ENCODE peak calls at places on chromosomes 11 and 22, in six cellular contexts. Q is GM23338, O is GM06990, I is tibial nerve, N is uterus, A is A549. B is an unnamed sample.

GRCh38 chr22:36151006-36151595 is 9.5 kb downstream of the APOL3 start:
- DNase-seq in O (no peak), A (no peak), I (peak), N (peak), Q (no peak), B (no peak)

GRCh38 chr11:65660038-65660437 is 2.7 kb downstream of the RELA start:
- DNase-seq in O (no peak), Q (no peak), A (no peak), N (peak), I (no peak), B (no peak)

GRCh38 chr11:70331901-70332300 is 61.4 kb downstream of the PPFIA1 start:
- DNase-seq in Q (no peak), I (no peak), N (no peak), A (no peak), O (no peak), B (no peak)

GRCh38 chr11:1953489-1954284 is 6.6 kb downstream of the MRPL23 start:
- DNase-seq in A (no peak), Q (no peak), O (no peak), N (peak), I (no peak), B (no peak)

GRCh38 chr22:17734197-17734596 is 40.1 kb downstream of the BID start:
- DNase-seq in A (no peak), Q (no peak), N (no peak), I (no peak), O (no peak), B (no peak)

GRCh38 chr11:104214517-104214916 is 50.6 kb upstream of the PDGFD start:
- DNase-seq in N (no peak), I (no peak), A (no peak), O (no peak), Q (no peak), B (no peak)

GRCh38 chr11:113505541-113506375 is 30.6 kb upstream of the DRD2 start:
- DNase-seq in O (no peak), N (no peak), A (no peak), I (peak), Q (no peak), B (peak)

GRCh38 chr11:15114501-15115475 is at the start of gene INSC:
- DNase-seq in N (no peak), O (no peak), Q (peak), I (no peak), A (no peak), B (no peak)

GRCh38 chr22:37426532-37427127 is 649 bp downstream of the ELFN2 start:
- DNase-seq in N (no peak), O (no peak), A (no peak), Q (no peak), I (no peak), B (no peak)

GRCh38 chr22:19801340-19802000 is 40.9 kb downstream of the TBX1 start:
- DNase-seq in Q (no peak), I (no peak), O (no peak), N (no peak), A (no peak), B (no peak)

GRCh38 chr11:115226556-115226955 is 277.7 kb downstream of the CADM1 start:
- DNase-seq in A (peak), O (no peak), N (no peak), Q (peak), I (no peak), B (peak)

GRCh38 chr11:69914286-69915150 is 95.3 kb upstream of the FGF3 start:
- DNase-seq in N (no peak), O (no peak), Q (no peak), I (no peak), A (no peak), B (no peak)

GRCh38 chr11:2213890-2214526 is 42.4 kb upstream of the TH start:
- DNase-seq in A (no peak), Q (no peak), I (no peak), O (no peak), N (no peak), B (no peak)

GRCh38 chr11:3180869-3181268 is 15.8 kb upstream of the OSBPL5 start:
- DNase-seq in O (no peak), N (no peak), A (no peak), I (no peak), Q (no peak), B (no peak)

GRCh38 chr11:7595016-7595869 is 78.1 kb downstream of the CYB5R2 start:
- DNase-seq in N (no peak), A (no peak), O (no peak), I (no peak), Q (peak), B (no peak)

GRCh38 chr11:118628432-118628831 is 21.0 kb downstream of the PHLDB1 start:
- DNase-seq in N (no peak), I (no peak), O (no peak), A (no peak), Q (no peak), B (no peak)

GRCh38 chr11:118003021-118003423 is 16.8 kb downstream of the IL10RA start:
- DNase-seq in A (no peak), O (no peak), Q (no peak), N (no peak), I (no peak), B (no peak)

GRCh38 chr22:44309137-44309536 is 3.6 kb downstream of the SHISAL1 start:
- DNase-seq in A (peak), O (no peak), I (peak), Q (no peak), N (peak), B (peak)

GRCh38 chr11:66889974-66890373 is 33.1 kb downstream of the LRFN4 start:
- DNase-seq in Q (no peak), I (no peak), O (no peak), N (no peak), A (no peak), B (no peak)

GRCh38 chr11:30879322-30880020 is 293.3 kb upstream of the MPPED2 start:
- DNase-seq in O (no peak), I (no peak), N (no peak), A (no peak), Q (no peak), B (no peak)

GRCh38 chr11:2694495-2694894 is 5.3 kb downstream of the KCNQ1OT1 start:
- DNase-seq in Q (no peak), O (no peak), I (no peak), A (no peak), N (peak), B (no peak)

GRCh38 chr11:33310720-33311500 is 53.7 kb downstream of the HIPK3 start:
- DNase-seq in A (no peak), N (no peak), I (no peak), Q (peak), O (no peak), B (no peak)

GRCh38 chr22:29310863-29311339 is 4.5 kb downstream of the GAS2L1 start:
- DNase-seq in O (no peak), N (peak), I (peak), Q (peak), A (peak), B (peak)

GRCh38 chr22:37088108-37088605 is 21.4 kb downstream of the TMPRSS6 start:
- DNase-seq in O (no peak), Q (no peak), I (no peak), N (no peak), A (peak), B (no peak)

GRCh38 chr11:66593303-66593635 is 284 bp downstream of the CCS start:
- DNase-seq in I (no peak), N (no peak), O (no peak), Q (peak), A (no peak), B (no peak)

GRCh38 chr11:2931771-2932738 is 2.8 kb upstream of the PHLDA2 start:
- DNase-seq in N (no peak), A (no peak), I (no peak), Q (no peak), O (peak), B (no peak)

GRCh38 chr11:75432911-75433321 is at the start of gene KLHL35:
- DNase-seq in Q (no peak), N (no peak), O (no peak), I (no peak), A (no peak), B (no peak)

GRCh38 chr22:40991298-40991697 is 40.1 kb downstream of the RBX1 start:
- DNase-seq in N (no peak), A (no peak), Q (no peak), I (no peak), O (no peak), B (no peak)

DNA sequence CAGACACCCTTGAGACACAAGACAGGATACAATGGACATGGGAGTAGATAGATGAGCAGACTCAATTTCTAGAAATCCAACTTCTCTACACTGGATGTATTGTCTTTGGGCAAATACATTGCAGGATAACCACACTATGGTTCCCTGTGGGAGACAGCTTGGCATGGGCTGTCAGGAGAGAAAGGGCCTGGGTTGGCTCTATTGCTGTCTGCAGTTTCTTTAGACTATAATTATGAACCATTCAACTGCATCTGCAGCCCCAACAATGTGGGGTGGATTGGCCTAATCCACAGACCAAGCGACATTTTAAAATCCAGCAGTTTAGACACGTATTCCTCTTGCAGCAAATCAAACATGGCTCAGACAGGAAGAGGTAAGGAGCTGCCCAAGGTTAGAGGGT is 60.3 kb downstream of the ETS1 start:
- DNase-seq in Q (no peak), A (no peak), I (no peak), N (no peak), O (no peak), B (no peak)
- H3K4me3 ChIP-seq in Q (no peak), A (no peak), I (no peak), N (no peak), O (no peak), B (no peak)

DNA sequence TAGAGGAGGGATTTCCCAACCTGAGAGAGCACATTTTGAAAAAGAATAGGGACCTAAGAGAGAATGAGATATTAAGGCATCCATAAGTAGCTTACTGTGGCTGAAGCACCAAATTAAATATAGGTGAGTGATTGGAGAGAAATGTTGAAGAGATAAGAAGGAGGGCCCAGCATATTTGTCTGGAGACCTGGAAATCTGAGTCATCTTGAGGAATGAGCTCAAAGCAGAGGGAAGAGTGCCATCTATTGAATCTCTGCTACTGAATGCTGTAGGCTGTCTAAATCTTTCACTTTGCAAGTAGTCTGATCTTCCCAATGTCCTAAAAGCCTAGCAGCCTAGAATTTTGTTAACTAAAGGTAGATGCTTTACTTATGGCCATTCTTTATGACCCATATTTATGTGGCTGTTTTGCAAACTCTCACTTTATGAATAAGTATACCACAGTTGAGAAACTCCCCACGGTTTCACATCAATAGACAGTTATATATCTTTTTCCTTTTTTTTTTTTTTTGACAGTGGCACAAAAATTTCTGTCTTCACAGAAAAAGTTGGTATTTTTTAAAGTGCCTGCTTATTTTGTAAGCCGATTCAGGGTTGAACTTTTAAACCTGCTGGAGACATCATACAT is 2093.5 kb downstream of the LRRC4C start:
- DNase-seq in I (no peak), O (no peak), A (no peak), Q (peak), N (no peak), B (peak)
- TF ChIP-seq CTCF in I (peak), O (no peak), A (peak), Q (peak), N (no peak), B (peak)

DNA sequence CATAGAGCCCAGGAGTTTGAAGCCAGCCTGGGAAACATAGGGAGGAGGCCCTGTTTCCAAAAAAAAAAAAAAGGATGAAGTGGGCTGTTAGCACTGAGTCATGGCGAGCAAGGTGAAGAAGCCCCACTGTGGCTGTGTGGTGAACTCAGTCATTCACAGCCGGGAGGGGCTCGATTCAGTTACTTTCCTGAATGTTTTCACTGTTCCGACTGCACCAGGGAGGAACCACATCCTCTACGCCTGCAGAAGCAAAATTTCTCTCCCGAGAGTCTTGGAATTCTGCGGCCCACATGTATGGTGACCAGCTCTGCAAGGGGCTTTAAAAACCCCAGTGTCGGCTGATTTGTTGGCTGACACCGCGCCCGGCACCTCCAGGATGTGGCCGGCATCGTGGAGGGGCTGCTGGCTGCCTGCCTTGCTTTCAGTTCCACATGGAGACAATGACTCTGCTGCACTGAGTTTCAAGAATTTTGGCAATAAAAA is 27.8 kb upstream of the GRAMD4 start:
- DNase-seq in O (peak), I (no peak), N (no peak), A (no peak), Q (no peak), B (no peak)
- H3K4me3 ChIP-seq in O (peak), I (peak), N (no peak), A (no peak), Q (no peak), B (no peak)

GRCh38 chr11:84780689-84781293 is 846.4 kb downstream of the DLG2 start:
- DNase-seq in I (no peak), Q (peak), N (no peak), A (no peak), O (no peak), B (peak)
- TF ChIP-seq CTCF in I (peak), Q (peak), N (no peak), A (peak), O (peak), B (peak)